ENCODE peak calls at places on chromosomes 3 and 15, in five cellular contexts. Q, I, E, J and C are unnamed samples. For H3K4me1 and H3K36me3, the result is how much of the 10 kb centered on the place peaks cover.

GRCh38 chr3:8762607-8763377 is 6.6 kb downstream of the OXTR start:
- DNase-seq in Q (no peak), I (no peak), E (no peak), J (no peak), C (no peak)

GRCh38 chr3:64667138-64667537 is 20.7 kb downstream of the ADAMTS9 start:
- DNase-seq in Q (no peak), I (no peak), E (no peak), J (no peak), C (peak)

GRCh38 chr15:32908135-32908801 is 190.5 kb downstream of the GREM1 start:
- DNase-seq in Q (no peak), I (peak), E (peak), J (peak), C (no peak)

GRCh38 chr3:179671709-179672337 is 19.0 kb downstream of the USP13 start:
- DNase-seq in Q (no peak), I (no peak), E (peak), J (peak), C (no peak)

GRCh38 chr15:65646486-65646885 is 24.7 kb downstream of the SLC24A1 start:
- DNase-seq in Q (no peak), I (no peak), E (no peak), J (no peak), C (peak)

GRCh38 chr3:178289544-178290160 is 246.6 kb upstream of the KCNMB2 start:
- DNase-seq in Q (no peak), I (no peak), E (no peak), J (no peak), C (peak)

GRCh38 chr3:56796202-56796601 is 5.5 kb downstream of the ARHGEF3 start:
- DNase-seq in Q (no peak), I (no peak), E (peak), J (peak), C (peak)

GRCh38 chr3:63973406-63973805 is 49.9 kb downstream of the PSMD6 start:
- DNase-seq in Q (no peak), I (no peak), E (no peak), J (no peak), C (no peak)

GRCh38 chr15:47718474-47719440 is 1.5 kb downstream of the SEMA6D start:
- DNase-seq in Q (no peak), I (no peak), E (peak), J (no peak), C (peak)

GRCh38 chr15:35173444-35174118 is 88.5 kb upstream of the NANOGP8 start:
- DNase-seq in Q (no peak), I (no peak), E (no peak), J (peak), C (peak)

GRCh38 chr15:72063186-72063585 is 54.8 kb downstream of the MYO9A start:
- DNase-seq in Q (no peak), I (no peak), E (no peak), J (no peak), C (peak)

GRCh38 chr15:63559753-63560152 is 37.4 kb upstream of the FBXL22 start:
- DNase-seq in Q (no peak), I (no peak), E (no peak), J (no peak), C (no peak)

GRCh38 chr3:71504250-71505036 is 79.1 kb downstream of the FOXP1 start:
- DNase-seq in Q (peak), I (no peak), E (peak), J (peak), C (peak)
- H3K4me1 ChIP-seq in Q (under half), I (under half), E (under half), J (under half), C (under half)

GRCh38 chr3:174697310-174697709 is 161.8 kb upstream of the NAALADL2 start:
- DNase-seq in Q (no peak), I (no peak), E (no peak), J (no peak), C (no peak)

DNA sequence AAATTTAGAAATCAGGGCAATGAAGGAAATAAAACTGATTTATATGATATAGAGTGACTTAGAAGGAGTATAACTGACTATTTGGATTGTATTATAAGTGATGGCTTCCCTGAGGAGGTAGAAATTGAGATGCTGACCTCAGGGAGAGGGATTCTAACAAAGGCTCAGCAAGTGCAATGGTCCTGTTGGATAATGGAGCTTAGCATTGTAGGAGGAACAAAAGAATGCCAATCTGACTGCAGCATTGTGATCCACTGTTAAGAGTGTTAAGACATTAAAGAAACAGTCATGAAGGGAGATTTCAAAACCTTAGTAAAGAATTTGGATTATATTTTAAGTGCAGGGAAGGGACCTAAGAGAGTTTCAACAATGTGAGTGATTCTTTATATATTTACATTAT is 158.4 kb upstream of the NAALADL2 start:
- DNase-seq in Q (no peak), I (no peak), E (no peak), J (no peak), C (no peak)
- H3K36me3 ChIP-seq in Q (under half), I (under half), E (under half), J (under half), C (under half)

GRCh38 chr3:132315851-132316250 is 1.4 kb upstream of the ACP3 start:
- DNase-seq in Q (no peak), I (no peak), E (no peak), J (peak), C (no peak)

GRCh38 chr3:132318451-132318850 is 1.2 kb downstream of the ACP3 start:
- DNase-seq in Q (no peak), I (no peak), E (no peak), J (peak), C (peak)

GRCh38 chr3:132311860-132312259 is 5.3 kb upstream of the ACP3 start:
- DNase-seq in Q (no peak), I (no peak), E (no peak), J (peak), C (no peak)

GRCh38 chr3:132321321-132321720 is 4.1 kb downstream of the ACP3 start:
- DNase-seq in Q (no peak), I (no peak), E (no peak), J (no peak), C (no peak)

GRCh38 chr3:132317229-132317948 is at the start of gene ACP3:
- DNase-seq in Q (peak), I (no peak), E (peak), J (peak), C (peak)
- H2AFZ ChIP-seq in Q (peak), I (peak), E (no peak), J (peak), C (peak)

GRCh38 chr3:50491023-50491422 is 12.4 kb downstream of the CACNA2D2 start:
- DNase-seq in Q (no peak), I (no peak), E (no peak), J (no peak), C (no peak)
- H3K4me1 ChIP-seq in Q (under half), I (under half), E (under half), J (under half), C (under half)

GRCh38 chr3:155701882-155702465 is 42.9 kb downstream of the PLCH1 start:
- DNase-seq in Q (peak), I (peak), E (peak), J (peak), C (peak)
- H3K36me3 ChIP-seq in Q (under half), I (under half), E (under half), J (under half), C (under half)

GRCh38 chr15:101521084-101521483 is 31.6 kb upstream of the PCSK6 start:
- DNase-seq in Q (no peak), I (no peak), E (no peak), J (no peak), C (no peak)
- H2AFZ ChIP-seq in Q (no peak), I (no peak), E (no peak), J (no peak), C (no peak)

GRCh38 chr15:90593469-90594158 is 63.9 kb downstream of the CRTC3 start:
- DNase-seq in Q (no peak), I (no peak), E (no peak), J (no peak), C (no peak)
- H3K4me1 ChIP-seq in Q (under half), I (under half), E (under half), J (under half), C (under half)

DNA sequence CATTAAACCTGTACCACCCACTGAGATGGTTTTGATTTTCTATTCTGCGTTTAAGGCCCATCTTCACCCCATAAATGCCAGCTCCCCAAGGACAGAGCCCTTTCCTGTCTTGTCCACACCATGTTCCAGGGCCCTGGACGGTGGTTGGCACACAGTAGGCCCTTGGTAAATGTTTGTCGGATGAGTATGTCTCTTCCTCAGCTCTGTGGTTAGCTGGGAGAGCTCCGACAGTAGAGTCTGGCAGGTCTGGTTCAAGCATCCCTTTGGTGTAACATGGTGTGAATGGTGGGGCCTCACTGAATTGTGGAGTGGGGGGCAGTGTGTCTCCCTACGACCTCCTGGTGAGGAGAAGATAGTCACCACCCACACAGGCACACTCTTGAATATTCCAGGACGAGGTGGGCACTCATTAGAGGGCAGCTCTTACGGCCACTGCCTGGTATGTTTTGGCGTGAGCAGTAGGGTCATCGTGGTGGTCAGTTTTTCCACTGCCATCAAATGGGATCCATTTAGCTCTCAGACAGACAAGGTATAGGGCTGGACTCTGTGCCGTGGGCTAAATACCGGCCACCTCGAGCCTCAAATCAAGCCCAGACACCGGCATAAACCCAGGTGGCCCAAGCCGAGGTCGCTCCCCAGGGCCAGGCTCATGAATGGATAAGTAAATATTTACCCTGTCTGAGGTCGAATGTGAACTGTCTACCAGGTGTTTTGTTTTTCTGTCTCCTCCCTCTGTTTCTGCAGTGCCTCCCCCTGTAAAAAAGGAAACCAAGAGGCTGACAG is 61.3 kb downstream of the SMAD3 start:
- DNase-seq in Q (no peak), I (no peak), E (no peak), J (no peak), C (no peak)
- H3K36me3 ChIP-seq in Q (under half), I (under half), E (under half), J (under half), C (under half)

GRCh38 chr3:87674397-87675161 is 384.2 kb downstream of the CGGBP1 start:
- DNase-seq in Q (no peak), I (peak), E (no peak), J (no peak), C (no peak)
- H2AFZ ChIP-seq in Q (no peak), I (no peak), E (no peak), J (no peak), C (no peak)